ENCODE peak calls at places on chromosomes 2 and 18, in eight cellular contexts. L is RWPE1; M is GM23338; V is heart left ventricle; E is AG04450; I is cardiac muscle cell; D is CD8-positive, alpha-beta T cell; Z is dorsolateral prefrontal cortex. Q is an unnamed sample.

GRCh38 chr2:34652636-34653035 is 1053.5 kb upstream of the FAM98A start:
- DNase-seq in E (no peak), Z (no peak), V (no peak), L (no peak), I (peak), D (no peak), M (peak), Q (no peak)

GRCh38 chr2:68203587-68203986 is 45.9 kb downstream of the PNO1 start:
- DNase-seq in M (no peak), V (no peak), Z (no peak), L (no peak), I (no peak), D (no peak), E (no peak), Q (no peak)

GRCh38 chr18:23932385-23933067 is 82.0 kb upstream of the TTC39C start:
- DNase-seq in L (no peak), M (no peak), Z (no peak), D (no peak), E (no peak), I (no peak), V (no peak), Q (no peak)

GRCh38 chr2:71850306-71850801 is 297.3 kb downstream of the CYP26B1 start:
- DNase-seq in D (no peak), L (no peak), M (no peak), Z (no peak), I (no peak), E (no peak), V (no peak), Q (no peak)

GRCh38 chr2:122063716-122064115 is 308.3 kb downstream of the TSN start:
- DNase-seq in V (no peak), I (no peak), Z (no peak), L (peak), M (no peak), D (no peak), E (no peak), Q (no peak)

GRCh38 chr2:63698825-63699548 is 110.2 kb downstream of the MDH1 start:
- DNase-seq in I (peak), Z (no peak), V (peak), E (peak), L (peak), D (peak), M (peak), Q (peak)

GRCh38 chr18:76274470-76275289 is 220.4 kb downstream of the ZNF516 start:
- DNase-seq in I (peak), M (peak), E (no peak), D (no peak), L (no peak), Z (peak), V (no peak), Q (no peak)

GRCh38 chr2:161445097-161445496 is 29.0 kb downstream of the TBR1 start:
- DNase-seq in L (no peak), E (no peak), V (no peak), M (no peak), D (no peak), Z (no peak), I (no peak), Q (no peak)

GRCh38 chr2:11296401-11296800 is 48.0 kb downstream of the ROCK2 start:
- DNase-seq in D (no peak), L (no peak), I (no peak), Z (no peak), M (no peak), V (no peak), E (no peak), Q (no peak)

GRCh38 chr2:109247812-109248211 is 118.8 kb downstream of the SH3RF3 start:
- DNase-seq in M (no peak), D (no peak), V (no peak), L (no peak), I (no peak), Z (no peak), E (no peak), Q (no peak)

GRCh38 chr2:10303174-10303633 is 500 bp downstream of the HPCAL1 start:
- DNase-seq in L (no peak), V (no peak), D (no peak), I (no peak), Z (no peak), E (no peak), M (no peak), Q (peak)

GRCh38 chr2:128410758-128411215 is 92.1 kb upstream of the HS6ST1 start:
- DNase-seq in V (no peak), L (no peak), M (no peak), I (no peak), E (no peak), D (no peak), Z (no peak), Q (no peak)

GRCh38 chr2:239947361-239948045 is 77.6 kb downstream of the NDUFA10 start:
- DNase-seq in M (no peak), I (no peak), L (no peak), V (peak), Z (peak), D (no peak), E (no peak), Q (no peak)

GRCh38 chr2:83747141-83747540 is 711.9 kb downstream of the SUCLG1 start:
- DNase-seq in Z (no peak), V (no peak), M (no peak), I (no peak), L (no peak), D (no peak), E (no peak), Q (no peak)

GRCh38 chr2:136492901-136493300 is 272.4 kb upstream of the THSD7B start:
- DNase-seq in Z (no peak), E (no peak), M (no peak), L (no peak), D (no peak), V (no peak), I (no peak), Q (no peak)

GRCh38 chr2:112877423-112877822 is 33.5 kb upstream of the IL37 start:
- DNase-seq in I (no peak), D (no peak), L (peak), E (no peak), V (no peak), Z (no peak), M (no peak), Q (no peak)

GRCh38 chr18:48913723-48914122 is 37.0 kb downstream of the SMAD7 start:
- DNase-seq in E (no peak), M (no peak), I (no peak), V (no peak), L (no peak), D (no peak), Z (no peak), Q (no peak)

GRCh38 chr2:70133521-70134348 is 46.5 kb downstream of the PCBP1 start:
- DNase-seq in I (no peak), E (no peak), L (no peak), M (no peak), Z (no peak), V (no peak), D (no peak), Q (no peak)
- H3K27ac ChIP-seq in I (no peak), E (no peak), L (peak), M (no peak), Z (peak), V (peak), D (peak), Q (no peak)

GRCh38 chr2:85667561-85668008 is 414 bp downstream of the SFTPB start:
- DNase-seq in M (no peak), Z (no peak), V (no peak), L (no peak), I (no peak), D (no peak), E (no peak), Q (no peak)
- TF ChIP-seq CTCF in M (no peak), Z (no peak), V (no peak), L (no peak), I (no peak), D (no peak), E (no peak), Q (no peak)

GRCh38 chr2:54578668-54579045 is 122.5 kb downstream of the SPTBN1 start:
- DNase-seq in Z (no peak), D (no peak), L (no peak), E (no peak), I (no peak), M (no peak), V (no peak), Q (no peak)

GRCh38 chr2:54577944-54578667 is 122.0 kb downstream of the SPTBN1 start:
- DNase-seq in E (no peak), L (no peak), M (no peak), I (no peak), D (no peak), V (no peak), Z (no peak), Q (no peak)

GRCh38 chr2:54577035-54577434 is 120.9 kb downstream of the SPTBN1 start:
- DNase-seq in V (peak), E (no peak), Z (no peak), L (no peak), I (no peak), M (no peak), D (no peak), Q (peak)

GRCh38 chr2:54579682-54580349 is 123.7 kb downstream of the SPTBN1 start:
- DNase-seq in V (no peak), D (peak), E (no peak), M (no peak), I (no peak), L (no peak), Z (no peak), Q (no peak)

GRCh38 chr2:54579061-54579681 is 123.0 kb downstream of the SPTBN1 start:
- DNase-seq in I (no peak), D (no peak), L (no peak), E (no peak), M (no peak), V (no peak), Z (no peak), Q (no peak)
- H3K27ac ChIP-seq in I (no peak), D (peak), L (no peak), E (no peak), M (no peak), V (no peak), Z (no peak), Q (peak)

GRCh38 chr2:20456049-20456665 is 9.3 kb downstream of the RHOB start:
- DNase-seq in V (no peak), E (no peak), Z (no peak), D (no peak), I (no peak), M (no peak), L (no peak), Q (no peak)

GRCh38 chr2:20457027-20457426 is 10.2 kb downstream of the RHOB start:
- DNase-seq in L (no peak), V (no peak), M (no peak), D (no peak), Z (no peak), I (no peak), E (no peak), Q (no peak)

GRCh38 chr2:20454036-20454981 is 7.4 kb downstream of the RHOB start:
- DNase-seq in V (no peak), D (no peak), M (no peak), Z (no peak), E (no peak), I (no peak), L (no peak), Q (no peak)

GRCh38 chr2:20455076-20455587 is 8.3 kb downstream of the RHOB start:
- DNase-seq in Z (no peak), D (no peak), I (no peak), E (no peak), L (no peak), M (no peak), V (no peak), Q (no peak)

DNA sequence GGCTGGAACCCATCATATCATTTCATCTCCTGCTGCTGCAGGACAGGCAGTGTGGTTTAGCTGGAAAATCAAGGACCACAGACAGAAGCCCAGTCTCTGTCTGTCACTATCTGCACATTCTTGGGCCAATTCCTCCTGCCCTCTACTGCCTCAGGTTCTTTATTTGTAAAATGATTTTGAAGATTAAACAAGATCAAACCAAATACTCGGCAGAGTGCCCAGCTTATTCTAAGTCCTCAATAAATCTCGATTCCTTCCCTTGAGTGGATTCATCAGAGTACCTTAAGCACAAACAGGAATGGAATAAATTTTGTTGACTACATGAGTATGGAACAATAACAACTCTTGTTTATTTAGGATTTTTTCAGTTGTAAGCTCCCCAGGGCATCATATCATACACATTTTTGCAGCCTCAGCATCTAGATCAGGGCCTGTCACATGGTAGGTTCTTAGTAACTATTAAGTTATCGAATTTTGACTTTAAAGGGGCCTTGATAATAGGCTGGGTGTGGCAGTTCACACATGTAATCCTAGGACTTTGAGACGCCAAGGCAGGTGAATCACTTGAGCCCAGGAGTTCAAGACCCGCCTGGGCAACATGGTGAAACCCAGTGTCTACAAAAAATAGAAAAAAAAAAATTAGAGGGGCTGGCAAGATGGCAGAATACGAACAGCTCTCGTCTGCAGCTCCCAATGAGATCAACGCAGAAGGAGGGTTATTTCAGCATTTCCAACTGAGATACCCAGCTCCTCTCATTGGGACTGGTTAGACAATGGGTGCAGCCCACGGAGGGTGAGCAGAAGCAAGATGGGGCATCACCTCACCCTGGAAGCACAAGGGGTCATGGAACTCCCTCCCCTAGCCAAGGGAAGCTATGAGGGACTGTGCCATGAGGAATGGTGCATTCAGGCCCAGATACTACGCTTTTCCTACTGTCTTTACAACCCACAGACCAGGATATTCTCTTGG is 11.1 kb downstream of the RHOB start:
- DNase-seq in L (no peak), E (no peak), I (no peak), V (no peak), D (no peak), Z (no peak), M (no peak), Q (no peak)
- TF ChIP-seq CTCF in L (no peak), E (no peak), I (no peak), V (no peak), D (no peak), Z (no peak), M (no peak), Q (no peak)

GRCh38 chr2:60453896-60454295 is 99.6 kb downstream of the BCL11A start:
- DNase-seq in L (no peak), D (no peak), I (no peak), M (no peak), E (no peak), Z (no peak), V (no peak), Q (no peak)
- H3K27ac ChIP-seq in L (no peak), D (no peak), I (no peak), M (peak), E (no peak), Z (no peak), V (no peak), Q (no peak)

GRCh38 chr2:37342636-37343211 is 1.7 kb upstream of the QPCT start:
- DNase-seq in I (no peak), Z (no peak), V (no peak), E (no peak), D (no peak), L (no peak), M (peak), Q (no peak)
- TF ChIP-seq CTCF in I (no peak), Z (no peak), V (no peak), E (no peak), D (no peak), L (no peak), M (no peak), Q (no peak)

DNA sequence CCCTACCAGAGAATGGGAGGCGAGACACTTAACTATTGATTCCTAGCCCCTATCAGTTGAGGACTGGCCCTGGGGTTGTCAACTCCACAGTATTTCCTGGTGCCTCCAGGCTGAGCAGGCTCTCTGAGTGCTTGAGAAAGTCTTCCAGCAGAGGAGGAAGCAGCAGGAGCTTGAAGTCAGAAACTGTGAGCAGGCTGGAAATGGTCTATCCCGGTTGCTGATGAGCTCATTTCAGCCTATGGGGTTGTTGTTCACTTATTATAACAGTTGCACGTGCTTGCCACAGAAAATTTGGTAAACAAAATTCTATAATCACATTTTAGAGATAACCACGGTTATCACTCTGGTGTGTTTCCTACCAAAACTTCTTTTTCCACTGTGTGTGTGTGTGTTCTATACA is 254.7 kb upstream of the THUMPD2 start:
- DNase-seq in Z (no peak), I (no peak), V (no peak), E (no peak), D (no peak), L (no peak), M (no peak), Q (no peak)
- H3K27ac ChIP-seq in Z (no peak), I (no peak), V (no peak), E (peak), D (no peak), L (no peak), M (no peak), Q (no peak)

GRCh38 chr2:23366720-23367119 is 18.3 kb upstream of the KLHL29 start:
- DNase-seq in V (no peak), D (no peak), I (no peak), Z (no peak), E (no peak), M (no peak), L (no peak), Q (no peak)
- TF ChIP-seq CTCF in V (no peak), D (no peak), I (no peak), Z (no peak), E (no peak), M (no peak), L (no peak), Q (no peak)

DNA sequence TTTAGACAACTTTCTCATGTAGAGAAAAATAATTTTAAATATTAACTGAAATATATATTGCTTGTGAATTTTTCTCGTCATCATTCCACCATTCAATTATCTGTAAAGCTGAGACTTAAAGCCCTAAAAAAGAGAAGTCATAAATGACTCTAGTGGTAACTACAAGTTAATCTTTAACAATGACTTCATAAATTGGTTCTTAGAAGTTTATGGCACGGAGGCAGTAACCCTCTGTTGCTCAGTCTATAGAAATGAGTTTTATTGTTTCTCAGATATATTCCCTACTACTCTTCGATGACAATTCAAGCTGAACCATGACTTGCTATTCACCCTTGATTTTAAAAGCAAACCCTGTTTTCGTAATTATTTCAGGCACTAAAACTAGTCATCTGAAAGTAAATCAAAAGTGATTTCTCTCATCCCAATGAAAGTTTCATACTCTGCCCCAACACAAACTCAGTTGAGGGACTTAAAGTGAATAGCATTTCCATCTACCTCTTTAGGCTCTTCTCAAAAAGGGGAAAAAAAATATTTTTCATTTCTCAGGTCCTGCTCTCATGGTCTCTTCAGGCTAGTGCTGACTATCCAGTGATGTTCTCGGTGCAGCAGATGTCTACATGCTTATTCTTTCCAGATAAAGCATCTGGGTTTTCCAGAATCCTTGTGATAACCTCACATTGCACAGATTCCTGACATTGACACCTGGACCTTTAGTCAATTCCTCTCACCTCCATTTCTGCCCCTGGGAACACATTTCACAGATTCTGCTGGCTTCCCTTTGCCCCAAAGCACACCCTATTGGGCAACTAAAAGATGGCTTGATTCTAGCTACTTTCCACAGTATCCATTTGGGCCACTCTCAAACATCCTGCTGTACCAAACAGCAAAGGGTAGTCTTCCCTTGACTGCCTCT is 207.8 kb upstream of the LRATD1 start:
- DNase-seq in L (no peak), M (no peak), E (no peak), I (no peak), Z (no peak), D (no peak), V (no peak), Q (no peak)
- H3K27ac ChIP-seq in L (no peak), M (no peak), E (no peak), I (no peak), Z (no peak), D (no peak), V (no peak), Q (no peak)

GRCh38 chr2:199505755-199506403 is 48.1 kb upstream of the SATB2 start:
- DNase-seq in I (no peak), D (no peak), V (no peak), E (no peak), M (no peak), L (no peak), Z (no peak), Q (no peak)

DNA sequence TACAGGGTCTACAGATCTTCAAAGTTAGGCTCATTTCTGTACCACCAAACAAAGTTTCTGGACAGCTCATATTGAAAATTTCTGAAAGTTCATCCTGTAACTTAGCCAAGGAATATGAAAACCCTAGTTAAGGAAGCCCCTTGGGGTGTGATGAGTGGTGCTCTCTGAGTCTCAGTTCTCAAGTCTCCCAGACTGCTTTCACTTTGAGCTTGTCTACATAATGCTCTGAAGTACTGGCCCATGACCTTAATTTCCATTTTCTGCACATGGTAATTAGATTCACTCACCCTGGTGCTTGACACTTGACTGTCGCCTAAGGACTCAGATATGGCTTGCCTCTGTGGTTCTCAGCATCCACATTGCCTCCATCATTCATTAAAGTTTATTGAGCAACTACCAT is 51.7 kb upstream of the SATB2 start:
- DNase-seq in M (no peak), V (no peak), E (no peak), D (no peak), L (no peak), Z (no peak), I (no peak), Q (no peak)
- TF ChIP-seq CTCF in M (no peak), V (no peak), E (no peak), D (no peak), L (no peak), Z (no peak), I (no peak), Q (no peak)

Q was measured in pancreas.